ENCODE peak calls at places on chromosomes 2 and 18, in eight cellular contexts. One of them, this sample, is unnamed.

GRCh38 chr2:38765149-38765548 is 12.9 kb upstream of the GEMIN6 start:
- DNase-seq in PC-3: peak
- DNase-seq in DMS79: no peak
- DNase-seq in HCEC 1CT: peak
- DNase-seq in posterior vena cava: no peak
- DNase-seq in foreskin fibroblast: peak
- DNase-seq in Peyer's patch: no peak
- DNase-seq in fibroblast of mammary gland: peak
- DNase-seq in this sample: peak

GRCh38 chr18:63540131-63540530 is 2.0 kb upstream of the SERPINB12 start:
- DNase-seq in PC-3: peak
- DNase-seq in DMS79: peak
- DNase-seq in HCEC 1CT: peak
- DNase-seq in posterior vena cava: no peak
- DNase-seq in foreskin fibroblast: peak
- DNase-seq in Peyer's patch: no peak
- DNase-seq in fibroblast of mammary gland: peak
- DNase-seq in this sample: no peak

GRCh38 chr2:107062173-107062572 is 176.2 kb upstream of the ST6GAL2 start:
- DNase-seq in PC-3: peak
- DNase-seq in DMS79: no peak
- DNase-seq in HCEC 1CT: no peak
- DNase-seq in posterior vena cava: no peak
- DNase-seq in foreskin fibroblast: no peak
- DNase-seq in Peyer's patch: no peak
- DNase-seq in fibroblast of mammary gland: no peak
- DNase-seq in this sample: no peak

GRCh38 chr18:5841518-5841917 is 53.8 kb downstream of the TMEM200C start:
- DNase-seq in PC-3: no peak
- DNase-seq in DMS79: no peak
- DNase-seq in HCEC 1CT: no peak
- DNase-seq in posterior vena cava: no peak
- DNase-seq in foreskin fibroblast: no peak
- DNase-seq in Peyer's patch: no peak
- DNase-seq in fibroblast of mammary gland: no peak
- DNase-seq in this sample: no peak

GRCh38 chr2:8806885-8807701 is 30.3 kb downstream of the KIDINS220 start:
- DNase-seq in PC-3: no peak
- DNase-seq in DMS79: no peak
- DNase-seq in HCEC 1CT: no peak
- DNase-seq in posterior vena cava: no peak
- DNase-seq in foreskin fibroblast: no peak
- DNase-seq in Peyer's patch: no peak
- DNase-seq in fibroblast of mammary gland: no peak
- DNase-seq in this sample: no peak

GRCh38 chr2:166900700-166901099 is 12.4 kb downstream of the XIRP2 start:
- DNase-seq in PC-3: peak
- DNase-seq in DMS79: no peak
- DNase-seq in HCEC 1CT: peak
- DNase-seq in posterior vena cava: no peak
- DNase-seq in foreskin fibroblast: peak
- DNase-seq in Peyer's patch: no peak
- DNase-seq in fibroblast of mammary gland: peak
- DNase-seq in this sample: peak

GRCh38 chr2:160928854-160929301 is 231.3 kb upstream of the TANK start:
- DNase-seq in PC-3: no peak
- DNase-seq in DMS79: no peak
- DNase-seq in HCEC 1CT: no peak
- DNase-seq in posterior vena cava: no peak
- DNase-seq in foreskin fibroblast: peak
- DNase-seq in Peyer's patch: no peak
- DNase-seq in fibroblast of mammary gland: peak
- DNase-seq in this sample: no peak

GRCh38 chr18:55353806-55354205 is 234.2 kb downstream of the TCF4 start:
- DNase-seq in PC-3: no peak
- DNase-seq in DMS79: no peak
- DNase-seq in HCEC 1CT: no peak
- DNase-seq in posterior vena cava: no peak
- DNase-seq in foreskin fibroblast: peak
- DNase-seq in Peyer's patch: no peak
- DNase-seq in fibroblast of mammary gland: no peak
- DNase-seq in this sample: no peak

GRCh38 chr2:1884933-1885580 is 140.7 kb upstream of the PXDN start:
- DNase-seq in PC-3: no peak
- DNase-seq in DMS79: peak
- DNase-seq in HCEC 1CT: no peak
- DNase-seq in posterior vena cava: peak
- DNase-seq in foreskin fibroblast: no peak
- DNase-seq in Peyer's patch: no peak
- DNase-seq in fibroblast of mammary gland: peak
- DNase-seq in this sample: no peak

GRCh38 chr2:61436092-61436491 is 34.8 kb downstream of the USP34 start:
- DNase-seq in PC-3: no peak
- DNase-seq in DMS79: no peak
- DNase-seq in HCEC 1CT: no peak
- DNase-seq in posterior vena cava: no peak
- DNase-seq in foreskin fibroblast: no peak
- DNase-seq in Peyer's patch: no peak
- DNase-seq in fibroblast of mammary gland: no peak
- DNase-seq in this sample: no peak

GRCh38 chr2:216274194-216274593 is 98.1 kb downstream of the MARCHF4 start:
- DNase-seq in PC-3: no peak
- DNase-seq in DMS79: no peak
- DNase-seq in HCEC 1CT: no peak
- DNase-seq in posterior vena cava: no peak
- DNase-seq in foreskin fibroblast: peak
- DNase-seq in Peyer's patch: no peak
- DNase-seq in fibroblast of mammary gland: peak
- DNase-seq in this sample: no peak

GRCh38 chr18:10213526-10213925 is 240.9 kb upstream of the APCDD1 start:
- DNase-seq in PC-3: peak
- DNase-seq in DMS79: no peak
- DNase-seq in HCEC 1CT: peak
- DNase-seq in posterior vena cava: no peak
- DNase-seq in foreskin fibroblast: peak
- DNase-seq in Peyer's patch: no peak
- DNase-seq in fibroblast of mammary gland: peak
- DNase-seq in this sample: no peak

GRCh38 chr2:97870396-97870843 is 125.3 kb downstream of the TMEM131 start:
- DNase-seq in PC-3: peak
- DNase-seq in DMS79: no peak
- DNase-seq in HCEC 1CT: peak
- DNase-seq in posterior vena cava: no peak
- DNase-seq in foreskin fibroblast: peak
- DNase-seq in Peyer's patch: peak
- DNase-seq in fibroblast of mammary gland: peak
- DNase-seq in this sample: peak

GRCh38 chr2:96353032-96353561 is 17.5 kb downstream of the NCAPH start:
- DNase-seq in PC-3: no peak
- DNase-seq in DMS79: peak
- DNase-seq in HCEC 1CT: no peak
- DNase-seq in posterior vena cava: peak
- DNase-seq in foreskin fibroblast: peak
- DNase-seq in Peyer's patch: no peak
- DNase-seq in fibroblast of mammary gland: peak
- DNase-seq in this sample: no peak

GRCh38 chr2:157785200-157785599 is 90.9 kb downstream of the ACVR1 start:
- DNase-seq in PC-3: peak
- DNase-seq in DMS79: peak
- DNase-seq in HCEC 1CT: no peak
- DNase-seq in posterior vena cava: no peak
- DNase-seq in foreskin fibroblast: peak
- DNase-seq in Peyer's patch: no peak
- DNase-seq in fibroblast of mammary gland: peak
- DNase-seq in this sample: peak

GRCh38 chr2:52383541-52383940 is 1351.6 kb upstream of the NRXN1 start:
- DNase-seq in PC-3: no peak
- DNase-seq in DMS79: no peak
- DNase-seq in HCEC 1CT: no peak
- DNase-seq in posterior vena cava: no peak
- DNase-seq in foreskin fibroblast: no peak
- DNase-seq in Peyer's patch: no peak
- DNase-seq in fibroblast of mammary gland: no peak
- DNase-seq in this sample: no peak